ENCODE peak calls at places on chromosomes 12 and 14, in six cellular contexts. B, P, A, L, F and C are unnamed samples.

GRCh38 chr12:28759334-28759733 is 389.7 kb upstream of the FAR2 start:
- DNase-seq in A (no peak), P (no peak), F (peak; percentile 28), B (no peak), L (no peak), C (no peak)

GRCh38 chr14:31207287-31207745 is 277 bp downstream of the HECTD1 start:
- DNase-seq in B (peak; percentile 85), P (no peak), L (no peak), A (no peak), F (peak; percentile 78), C (no peak)

GRCh38 chr14:58731465-58732330 is 93.9 kb downstream of the DACT1 start:
- DNase-seq in A (peak; percentile 88), F (peak; percentile 99), B (peak; percentile 95), P (no peak), L (no peak), C (no peak)

GRCh38 chr12:7832059-7832696 is 40.5 kb downstream of the SLC2A14 start:
- DNase-seq in A (peak; percentile 15), P (no peak), L (peak; percentile 0), B (peak; percentile 15), F (peak; percentile 43), C (no peak)

GRCh38 chr14:50064993-50065392 is 51.4 kb downstream of the VCPKMT start:
- DNase-seq in B (no peak), F (peak; percentile 79), A (no peak), L (no peak), P (peak; percentile 46), C (peak; percentile 85)

GRCh38 chr14:89425931-89426330 is 8.9 kb upstream of the FOXN3 start:
- DNase-seq in B (peak; percentile 98), P (no peak), L (no peak), A (peak; percentile 82), F (peak; percentile 97), C (no peak)

GRCh38 chr12:59383426-59383822 is 212.4 kb upstream of the SLC16A7 start:
- DNase-seq in L (no peak), F (peak; percentile 6), P (no peak), B (no peak), A (peak; percentile 75), C (no peak)

GRCh38 chr12:116803018-116803736 is 65.1 kb downstream of the RNFT2 start:
- DNase-seq in A (no peak), L (no peak), P (no peak), F (no peak), B (no peak), C (no peak)

GRCh38 chr12:11958216-11959091 is 112.3 kb upstream of the BCL2L14 start:
- DNase-seq in L (no peak), A (peak; percentile 41), P (no peak), F (peak; percentile 89), B (peak; percentile 97), C (peak; percentile 17)